ENCODE peak calls at places on chromosomes 13 and 19, in nine cellular contexts. M, N, X, G, R, I, L, K and A are unnamed samples.

GRCh38 chr13:45055902-45056648 is 64.2 kb upstream of the GTF2F2 start:
- DNase-seq in N (peak), R (no peak), G (no peak), L (no peak), M (no peak), I (peak), X (no peak), K (peak), A (peak)

GRCh38 chr19:28372800-28373199 is 840.2 kb downstream of the UQCRFS1 start:
- DNase-seq in G (no peak), M (no peak), N (no peak), L (no peak), X (no peak), R (no peak), I (no peak), K (no peak), A (no peak)

GRCh38 chr13:80086304-80086721 is 254.6 kb downstream of the SPRY2 start:
- DNase-seq in X (no peak), I (no peak), K (no peak), R (no peak), G (no peak), N (peak), L (no peak), M (no peak), A (no peak)

GRCh38 chr13:99307648-99308339 is 595 bp upstream of the GPR183 start:
- DNase-seq in M (no peak), X (no peak), N (peak), K (peak), G (peak), I (no peak), L (no peak), R (no peak), A (no peak)

GRCh38 chr19:4575267-4575793 is 15.8 kb upstream of the SEMA6B start:
- DNase-seq in I (no peak), G (peak), N (peak), L (no peak), M (no peak), K (peak), R (peak), X (no peak), A (peak)

GRCh38 chr13:36395280-36395679 is 37.0 kb upstream of the CCNA1 start:
- DNase-seq in X (no peak), M (no peak), G (peak), I (peak), N (peak), R (peak), K (no peak), L (no peak), A (peak)

GRCh38 chr19:47613165-47614146 is 4.5 kb downstream of the BICRA start:
- DNase-seq in X (peak), M (no peak), R (no peak), I (peak), L (no peak), K (no peak), N (peak), G (peak), A (peak)

GRCh38 chr19:35030257-35031071 is at the start of gene SCN1B:
- DNase-seq in K (peak), G (no peak), M (peak), L (peak), N (peak), I (no peak), R (no peak), X (peak), A (no peak)

GRCh38 chr13:108927615-108928014 is 298.2 kb downstream of the MYO16 start:
- DNase-seq in L (no peak), K (no peak), M (no peak), I (no peak), R (no peak), N (no peak), X (no peak), G (no peak), A (no peak)

GRCh38 chr13:25738342-25738771 is 313.5 kb downstream of the SHISA2 start:
- DNase-seq in I (no peak), X (no peak), L (no peak), K (no peak), M (no peak), R (no peak), N (peak), G (peak), A (no peak)

GRCh38 chr13:112341976-112342735 is 34.0 kb upstream of the SPACA7 start:
- DNase-seq in I (no peak), N (no peak), L (no peak), K (no peak), M (no peak), G (no peak), R (no peak), X (no peak), A (no peak)

GRCh38 chr19:37905936-37906867 is at the start of gene WDR87:
- DNase-seq in N (peak), I (no peak), R (no peak), G (no peak), X (peak), M (peak), K (peak), L (peak), A (no peak)

GRCh38 chr13:85582890-85583289 is 216.3 kb downstream of the SLITRK6 start:
- DNase-seq in K (no peak), M (no peak), R (no peak), N (no peak), G (no peak), I (no peak), L (no peak), X (no peak), A (no peak)

GRCh38 chr13:30520571-30520970 is 54.8 kb upstream of the HMGB1 start:
- DNase-seq in G (peak), X (no peak), R (peak), N (peak), L (no peak), M (no peak), K (no peak), I (no peak), A (no peak)

GRCh38 chr19:34299576-34299975 is 45.2 kb downstream of the GARRE1 start:
- DNase-seq in K (no peak), G (no peak), L (no peak), I (no peak), M (no peak), R (no peak), X (no peak), N (no peak), A (no peak)

GRCh38 chr19:49896863-49897621 is at the start of gene IL4I1:
- DNase-seq in M (no peak), R (no peak), N (peak), K (peak), X (no peak), G (peak), L (no peak), I (no peak), A (no peak)

GRCh38 chr13:71866173-71867091 is 572 bp downstream of the DACH1 start:
- DNase-seq in N (peak), R (no peak), G (no peak), I (no peak), L (peak), M (peak), K (peak), X (no peak), A (peak)

GRCh38 chr19:56333506-56333905 is 18.9 kb upstream of the ZSCAN5A start:
- DNase-seq in K (peak), L (no peak), R (no peak), I (no peak), M (no peak), G (peak), X (no peak), N (peak), A (peak)

GRCh38 chr19:39943586-39943985 is 9.2 kb upstream of the FCGBP start:
- DNase-seq in I (no peak), K (no peak), X (no peak), R (no peak), N (no peak), L (peak), M (peak), G (no peak), A (no peak)

GRCh38 chr13:99063952-99064351 is 86.1 kb upstream of the DOCK9 start:
- DNase-seq in N (peak), L (no peak), R (no peak), I (no peak), G (no peak), K (no peak), X (no peak), M (no peak), A (no peak)

GRCh38 chr19:11024259-11024658 is 63.4 kb downstream of the SMARCA4 start:
- DNase-seq in N (no peak), X (no peak), L (no peak), K (no peak), I (no peak), M (no peak), R (no peak), G (no peak), A (no peak)

GRCh38 chr13:69425235-69425634 is 682.4 kb upstream of the ATXN8OS start:
- DNase-seq in X (no peak), L (no peak), K (no peak), I (no peak), N (no peak), M (no peak), R (no peak), G (no peak), A (no peak)

GRCh38 chr13:111853766-111854165 is 213.2 kb upstream of the SOX1 start:
- DNase-seq in L (no peak), N (peak), X (no peak), I (no peak), R (no peak), K (no peak), M (no peak), G (peak), A (no peak)

GRCh38 chr19:15464394-15465385 is at the start of gene RASAL3:
- DNase-seq in I (no peak), R (no peak), N (no peak), M (no peak), X (no peak), K (peak), L (peak), G (no peak), A (no peak)

GRCh38 chr19:10760268-10760944 is 42.5 kb downstream of the DNM2 start:
- DNase-seq in I (no peak), K (peak), M (peak), N (peak), X (no peak), G (peak), R (no peak), L (no peak), A (peak)

GRCh38 chr13:100493418-100493817 is 95.2 kb downstream of the GGACT start:
- DNase-seq in R (no peak), N (no peak), M (no peak), G (no peak), X (no peak), L (no peak), K (no peak), I (no peak), A (no peak)